ENCODE peak calls at places on chromosomes 3 and 15, in eight cellular contexts. I, Q, R, F, X, T, N and C are unnamed samples.

GRCh38 chr3:69087030-69087791 is 2.5 kb downstream of the ARL6IP5 start:
- DNase-seq in I (no peak), F (no peak), X (no peak), R (no peak), N (no peak), T (no peak), Q (no peak), C (no peak)

GRCh38 chr15:40002295-40002694 is 36.7 kb downstream of the SRP14 start:
- DNase-seq in Q (peak; percentile 61), N (no peak), T (peak; percentile 50), F (peak; percentile 34), X (no peak), R (no peak), I (no peak), C (no peak)

GRCh38 chr3:160707187-160707789 is 30.3 kb downstream of the ARL14 start:
- DNase-seq in N (no peak), I (peak; percentile 57), R (no peak), T (peak; percentile 62), F (peak; percentile 48), X (no peak), Q (no peak), C (no peak)

GRCh38 chr3:114307222-114307840 is 13.5 kb downstream of the TIGIT start:
- DNase-seq in N (no peak), F (no peak), Q (no peak), T (no peak), R (no peak), I (no peak), X (no peak), C (no peak)

GRCh38 chr15:62453356-62453755 is 288.3 kb upstream of the C2CD4B start:
- DNase-seq in F (no peak), N (no peak), Q (no peak), R (no peak), T (peak; percentile 42), X (no peak), I (no peak), C (no peak)

GRCh38 chr3:160330690-160331089 is 68.3 kb downstream of the IFT80 start:
- DNase-seq in Q (no peak), X (no peak), I (no peak), F (no peak), T (no peak), N (no peak), R (no peak), C (no peak)

GRCh38 chr3:27509376-27509775 is 25.2 kb upstream of the SLC4A7 start:
- DNase-seq in Q (no peak), R (no peak), N (no peak), F (no peak), I (no peak), T (no peak), X (no peak), C (no peak)

GRCh38 chr15:92953569-92953968 is 53.4 kb downstream of the CHD2 start:
- DNase-seq in T (no peak), F (no peak), X (no peak), N (no peak), R (no peak), I (no peak), Q (no peak), C (no peak)